ENCODE peak calls at places on chromosomes 12 and 14, in seven cellular contexts. One of them, this sample, is unnamed. For H3K9me3, the result is how much of the 10 kb centered on the place peaks cover.

GRCh38 chr12:13534645-13535398 is 338.3 kb downstream of the EMP1 start:
- DNase-seq in fibroblast of lung: peak
- DNase-seq in cardiac muscle cell: peak
- DNase-seq in right lobe of liver: peak
- DNase-seq in SJCRH30: peak
- DNase-seq in astrocyte: peak
- DNase-seq in CD8-positive, alpha-beta T cell: peak
- DNase-seq in this sample: peak

GRCh38 chr12:11576104-11576503 is 73.4 kb upstream of the ETV6 start:
- DNase-seq in SJCRH30: no peak
- DNase-seq in right lobe of liver: no peak
- DNase-seq in fibroblast of lung: peak
- DNase-seq in astrocyte: peak
- DNase-seq in CD8-positive, alpha-beta T cell: no peak
- DNase-seq in cardiac muscle cell: no peak
- DNase-seq in this sample: no peak

GRCh38 chr12:26153421-26154154 is 28.8 kb upstream of the BHLHE41 start:
- DNase-seq in cardiac muscle cell: peak
- DNase-seq in right lobe of liver: no peak
- DNase-seq in fibroblast of lung: peak
- DNase-seq in SJCRH30: peak
- DNase-seq in astrocyte: peak
- DNase-seq in CD8-positive, alpha-beta T cell: no peak
- DNase-seq in this sample: no peak

GRCh38 chr12:43586646-43587245 is 34.7 kb upstream of the ADAMTS20 start:
- DNase-seq in right lobe of liver: no peak
- DNase-seq in SJCRH30: peak
- DNase-seq in astrocyte: no peak
- DNase-seq in cardiac muscle cell: no peak
- DNase-seq in CD8-positive, alpha-beta T cell: no peak
- DNase-seq in fibroblast of lung: no peak
- DNase-seq in this sample: no peak

GRCh38 chr12:14982986-14983385 is 10.1 kb downstream of the PDE6H start:
- DNase-seq in CD8-positive, alpha-beta T cell: no peak
- DNase-seq in fibroblast of lung: no peak
- DNase-seq in right lobe of liver: no peak
- DNase-seq in SJCRH30: no peak
- DNase-seq in cardiac muscle cell: no peak
- DNase-seq in astrocyte: no peak
- DNase-seq in this sample: no peak

GRCh38 chr14:68401855-68402254 is 391.0 kb downstream of the ZFP36L1 start:
- DNase-seq in astrocyte: no peak
- DNase-seq in fibroblast of lung: no peak
- DNase-seq in cardiac muscle cell: no peak
- DNase-seq in SJCRH30: no peak
- DNase-seq in right lobe of liver: no peak
- DNase-seq in CD8-positive, alpha-beta T cell: no peak
- DNase-seq in this sample: no peak

GRCh38 chr12:56221233-56221756 is 427 bp downstream of the RNF41 start:
- DNase-seq in astrocyte: peak
- DNase-seq in CD8-positive, alpha-beta T cell: no peak
- DNase-seq in cardiac muscle cell: peak
- DNase-seq in right lobe of liver: no peak
- DNase-seq in SJCRH30: peak
- DNase-seq in fibroblast of lung: peak
- DNase-seq in this sample: peak

GRCh38 chr12:6276936-6277615 is 33.4 kb upstream of the PLEKHG6 start:
- DNase-seq in fibroblast of lung: no peak
- DNase-seq in SJCRH30: no peak
- DNase-seq in right lobe of liver: peak
- DNase-seq in CD8-positive, alpha-beta T cell: no peak
- DNase-seq in astrocyte: no peak
- DNase-seq in cardiac muscle cell: no peak
- DNase-seq in this sample: no peak

GRCh38 chr12:9805883-9806282 is 21.4 kb upstream of the KLRF1 start:
- DNase-seq in right lobe of liver: no peak
- DNase-seq in cardiac muscle cell: no peak
- DNase-seq in SJCRH30: no peak
- DNase-seq in fibroblast of lung: no peak
- DNase-seq in astrocyte: no peak
- DNase-seq in CD8-positive, alpha-beta T cell: no peak
- DNase-seq in this sample: no peak

GRCh38 chr14:46580941-46581671 is 70.5 kb downstream of the RPL10L start:
- DNase-seq in SJCRH30: peak
- DNase-seq in CD8-positive, alpha-beta T cell: no peak
- DNase-seq in cardiac muscle cell: peak
- DNase-seq in astrocyte: peak
- DNase-seq in fibroblast of lung: peak
- DNase-seq in right lobe of liver: no peak
- DNase-seq in this sample: peak

GRCh38 chr12:32568241-32568640 is 110.9 kb upstream of the DNM1L start:
- DNase-seq in SJCRH30: peak
- DNase-seq in fibroblast of lung: peak
- DNase-seq in right lobe of liver: no peak
- DNase-seq in CD8-positive, alpha-beta T cell: no peak
- DNase-seq in astrocyte: peak
- DNase-seq in cardiac muscle cell: no peak
- DNase-seq in this sample: no peak

GRCh38 chr12:67056329-67056728 is 212.8 kb upstream of the CAND1 start:
- DNase-seq in SJCRH30: no peak
- DNase-seq in astrocyte: no peak
- DNase-seq in CD8-positive, alpha-beta T cell: no peak
- DNase-seq in right lobe of liver: no peak
- DNase-seq in fibroblast of lung: peak
- DNase-seq in cardiac muscle cell: no peak
- DNase-seq in this sample: no peak

GRCh38 chr14:101760138-101761011 is 1.1 kb upstream of the PPP2R5C start:
- DNase-seq in fibroblast of lung: peak
- DNase-seq in astrocyte: peak
- DNase-seq in SJCRH30: peak
- DNase-seq in right lobe of liver: peak
- DNase-seq in cardiac muscle cell: peak
- DNase-seq in CD8-positive, alpha-beta T cell: peak
- DNase-seq in this sample: peak

GRCh38 chr12:27331927-27332324 is 710 bp upstream of the BMAL2 start:
- DNase-seq in SJCRH30: no peak
- DNase-seq in fibroblast of lung: no peak
- DNase-seq in CD8-positive, alpha-beta T cell: no peak
- DNase-seq in cardiac muscle cell: no peak
- DNase-seq in astrocyte: no peak
- DNase-seq in right lobe of liver: no peak
- DNase-seq in this sample: no peak

GRCh38 chr14:90739318-90740077 is 76.7 kb downstream of the TTC7B start:
- DNase-seq in cardiac muscle cell: no peak
- DNase-seq in SJCRH30: peak
- DNase-seq in CD8-positive, alpha-beta T cell: no peak
- DNase-seq in astrocyte: no peak
- DNase-seq in right lobe of liver: no peak
- DNase-seq in fibroblast of lung: no peak
- DNase-seq in this sample: peak

GRCh38 chr12:20602671-20603402 is 92.3 kb upstream of the SLCO1C1 start:
- DNase-seq in cardiac muscle cell: no peak
- DNase-seq in CD8-positive, alpha-beta T cell: no peak
- DNase-seq in astrocyte: peak
- DNase-seq in fibroblast of lung: peak
- DNase-seq in right lobe of liver: no peak
- DNase-seq in SJCRH30: no peak
- DNase-seq in this sample: no peak

GRCh38 chr12:121132601-121133481 is at the start of gene P2RX7:
- DNase-seq in CD8-positive, alpha-beta T cell: peak
- DNase-seq in SJCRH30: peak
- DNase-seq in fibroblast of lung: peak
- DNase-seq in astrocyte: peak
- DNase-seq in cardiac muscle cell: peak
- DNase-seq in right lobe of liver: peak
- DNase-seq in this sample: peak

GRCh38 chr12:55060970-55061543 is 41.3 kb downstream of the NEUROD4 start:
- DNase-seq in right lobe of liver: no peak
- DNase-seq in CD8-positive, alpha-beta T cell: no peak
- DNase-seq in astrocyte: no peak
- DNase-seq in cardiac muscle cell: no peak
- DNase-seq in SJCRH30: no peak
- DNase-seq in fibroblast of lung: no peak
- DNase-seq in this sample: no peak

GRCh38 chr14:23183479-23183878 is at the start of gene SLC7A8:
- DNase-seq in fibroblast of lung: no peak
- DNase-seq in astrocyte: no peak
- DNase-seq in CD8-positive, alpha-beta T cell: peak
- DNase-seq in cardiac muscle cell: peak
- DNase-seq in SJCRH30: peak
- DNase-seq in right lobe of liver: peak
- DNase-seq in this sample: no peak

GRCh38 chr14:50679674-50680073 is 11.6 kb upstream of the SAV1 start:
- DNase-seq in right lobe of liver: no peak
- DNase-seq in fibroblast of lung: no peak
- DNase-seq in astrocyte: no peak
- DNase-seq in CD8-positive, alpha-beta T cell: no peak
- DNase-seq in SJCRH30: no peak
- DNase-seq in cardiac muscle cell: no peak
- DNase-seq in this sample: no peak

GRCh38 chr14:105851716-105852377 is 325.5 kb downstream of the TMEM121 start:
- DNase-seq in right lobe of liver: no peak
- DNase-seq in CD8-positive, alpha-beta T cell: peak
- DNase-seq in fibroblast of lung: no peak
- DNase-seq in cardiac muscle cell: no peak
- DNase-seq in SJCRH30: no peak
- DNase-seq in astrocyte: no peak
- DNase-seq in this sample: no peak

DNA sequence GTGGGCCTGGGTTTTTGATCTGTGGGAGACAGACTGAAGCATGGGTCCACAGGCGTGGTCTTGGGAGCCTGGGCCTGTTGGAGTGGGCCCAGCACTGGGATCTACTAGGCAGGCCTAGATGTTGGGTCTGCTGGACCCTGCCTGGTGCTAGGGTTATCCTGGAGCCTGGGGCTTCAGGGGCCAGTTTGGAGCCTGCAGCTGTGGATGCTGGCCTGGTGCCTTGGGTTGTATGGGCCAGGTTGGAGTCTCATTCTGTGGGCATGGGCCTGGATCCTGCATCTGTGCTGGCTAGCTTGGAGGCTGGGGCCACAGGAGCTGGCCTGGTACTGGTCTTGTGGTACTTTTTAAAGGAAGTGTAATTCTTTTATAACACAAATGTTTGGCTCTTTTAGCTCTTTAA is 68.0 kb downstream of the GPHN start:
- DNase-seq in right lobe of liver: no peak
- DNase-seq in CD8-positive, alpha-beta T cell: no peak
- DNase-seq in astrocyte: no peak
- DNase-seq in SJCRH30: no peak
- DNase-seq in cardiac muscle cell: no peak
- DNase-seq in fibroblast of lung: no peak
- DNase-seq in this sample: no peak
- H3K9me3 ChIP-seq in right lobe of liver: under half
- H3K9me3 ChIP-seq in CD8-positive, alpha-beta T cell: under half
- H3K9me3 ChIP-seq in astrocyte: under half
- H3K9me3 ChIP-seq in SJCRH30: under half
- H3K9me3 ChIP-seq in cardiac muscle cell: under half
- H3K9me3 ChIP-seq in fibroblast of lung: under half
- H3K9me3 ChIP-seq in this sample: under half

GRCh38 chr12:132345126-132345525 is 15.7 kb upstream of the GALNT9 start:
- DNase-seq in astrocyte: no peak
- DNase-seq in fibroblast of lung: no peak
- DNase-seq in SJCRH30: no peak
- DNase-seq in cardiac muscle cell: no peak
- DNase-seq in CD8-positive, alpha-beta T cell: no peak
- DNase-seq in right lobe of liver: no peak
- DNase-seq in this sample: no peak
- H3K9me3 ChIP-seq in astrocyte: under half
- H3K9me3 ChIP-seq in fibroblast of lung: under half
- H3K9me3 ChIP-seq in SJCRH30: under half
- H3K9me3 ChIP-seq in cardiac muscle cell: under half
- H3K9me3 ChIP-seq in CD8-positive, alpha-beta T cell: under half
- H3K9me3 ChIP-seq in right lobe of liver: under half
- H3K9me3 ChIP-seq in this sample: under half

GRCh38 chr12:34333337-34333736 is 311.0 kb downstream of the ALG10 start:
- DNase-seq in SJCRH30: no peak
- DNase-seq in fibroblast of lung: no peak
- DNase-seq in CD8-positive, alpha-beta T cell: no peak
- DNase-seq in right lobe of liver: no peak
- DNase-seq in cardiac muscle cell: no peak
- DNase-seq in astrocyte: no peak
- DNase-seq in this sample: no peak

DNA sequence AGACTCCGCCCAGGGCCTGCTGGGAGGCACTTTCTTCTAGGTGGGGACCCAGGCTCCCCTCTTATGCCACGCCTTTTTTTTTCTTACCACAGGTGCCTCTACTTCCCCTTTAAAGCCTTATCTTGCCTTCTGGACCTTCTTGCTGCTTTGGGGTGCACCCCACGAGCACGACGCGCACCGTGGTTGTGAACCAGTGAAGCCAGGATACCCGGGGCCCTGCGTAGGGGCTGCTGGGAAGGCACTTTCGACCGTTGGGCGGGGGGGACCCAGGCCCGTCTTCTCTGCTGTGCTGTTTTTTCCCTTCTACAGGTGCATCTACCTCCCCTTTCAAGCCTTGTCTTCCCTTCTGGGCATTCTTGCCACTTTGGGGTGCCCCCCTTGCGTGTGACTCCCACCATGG is 305.4 kb downstream of the ALG10 start:
- DNase-seq in right lobe of liver: no peak
- DNase-seq in SJCRH30: no peak
- DNase-seq in astrocyte: no peak
- DNase-seq in fibroblast of lung: no peak
- DNase-seq in CD8-positive, alpha-beta T cell: no peak
- DNase-seq in cardiac muscle cell: no peak
- DNase-seq in this sample: no peak
- H3K9me3 ChIP-seq in right lobe of liver: under half
- H3K9me3 ChIP-seq in SJCRH30: under half
- H3K9me3 ChIP-seq in astrocyte: under half
- H3K9me3 ChIP-seq in fibroblast of lung: under half
- H3K9me3 ChIP-seq in CD8-positive, alpha-beta T cell: under half
- H3K9me3 ChIP-seq in cardiac muscle cell: under half
- H3K9me3 ChIP-seq in this sample: under half

DNA sequence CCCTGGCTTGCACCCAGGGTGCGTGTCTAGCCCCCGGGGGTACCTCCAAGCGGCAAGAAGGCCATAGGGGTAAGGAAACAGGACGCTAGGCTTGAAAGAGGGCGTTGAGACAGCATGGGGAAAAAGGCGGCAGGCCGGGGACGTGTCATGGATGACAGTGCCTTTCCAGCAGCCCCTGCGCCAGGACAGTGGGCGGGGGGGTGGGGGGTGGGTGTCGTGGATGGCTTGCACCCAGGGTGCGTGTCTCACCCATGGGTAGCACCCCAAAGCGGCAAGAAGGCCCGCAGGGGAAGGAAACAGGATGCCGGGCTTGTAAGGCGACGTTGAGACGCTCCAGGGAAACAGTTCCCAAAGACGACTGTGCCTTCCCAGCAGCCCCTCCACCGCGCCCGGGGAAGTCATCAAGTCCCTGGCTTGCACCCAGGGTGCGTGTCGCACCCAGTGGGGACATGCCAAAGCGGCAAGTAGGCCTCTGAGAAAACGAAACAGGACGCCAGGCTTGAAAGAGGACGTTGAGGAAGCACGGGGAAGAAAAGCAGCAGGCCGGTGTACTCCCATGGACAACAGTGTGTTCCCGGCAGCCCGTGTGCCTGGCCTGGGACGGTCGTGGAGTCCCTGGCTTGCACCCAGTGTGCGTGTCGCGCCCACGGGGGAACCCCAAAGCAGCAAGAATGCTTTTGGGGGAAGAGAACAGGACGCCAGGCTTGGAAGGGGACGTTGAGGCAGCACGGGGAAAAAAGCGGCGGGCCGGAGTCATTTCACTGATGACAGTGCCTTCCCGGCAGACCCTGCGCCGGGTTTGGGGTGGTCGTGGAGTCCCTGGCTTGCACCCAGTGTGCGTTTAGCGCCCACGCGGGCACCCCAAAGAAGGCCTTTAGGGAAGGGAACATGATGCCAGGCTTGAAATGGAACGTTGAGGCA is 163.5 kb upstream of the ALG10B start:
- DNase-seq in astrocyte: no peak
- DNase-seq in SJCRH30: no peak
- DNase-seq in CD8-positive, alpha-beta T cell: no peak
- DNase-seq in right lobe of liver: no peak
- DNase-seq in fibroblast of lung: no peak
- DNase-seq in cardiac muscle cell: no peak
- DNase-seq in this sample: no peak
- H3K9me3 ChIP-seq in astrocyte: under half
- H3K9me3 ChIP-seq in SJCRH30: under half
- H3K9me3 ChIP-seq in CD8-positive, alpha-beta T cell: under half
- H3K9me3 ChIP-seq in right lobe of liver: under half
- H3K9me3 ChIP-seq in fibroblast of lung: under half
- H3K9me3 ChIP-seq in cardiac muscle cell: under half
- H3K9me3 ChIP-seq in this sample: under half